ENCODE peak calls at places on chromosomes 1 and 21, in eight cellular contexts. R, S, U, V, O, K, E and C are unnamed samples. For H3K9me3, the result is how much of the 10 kb centered on the place peaks cover.

GRCh38 chr1:168293372-168293771 is 12.7 kb downstream of the TBX19 start:
- DNase-seq in R (no peak), S (no peak), U (peak), V (no peak), O (no peak), K (no peak), E (no peak), C (no peak)

GRCh38 chr1:180144659-180145357 is 9.9 kb upstream of the QSOX1 start:
- DNase-seq in R (no peak), S (no peak), U (no peak), V (no peak), O (peak), K (no peak), E (no peak), C (no peak)

GRCh38 chr1:12173631-12174121 is 6.9 kb downstream of the TNFRSF1B start:
- DNase-seq in R (no peak), S (no peak), U (peak), V (no peak), O (no peak), K (no peak), E (no peak), C (no peak)

GRCh38 chr1:169115891-169116585 is 9.5 kb downstream of the ATP1B1 start:
- DNase-seq in R (no peak), S (peak), U (peak), V (no peak), O (no peak), K (no peak), E (no peak), C (peak)

GRCh38 chr1:212237651-212238050 is 47.6 kb upstream of the PPP2R5A start:
- DNase-seq in R (no peak), S (no peak), U (no peak), V (no peak), O (no peak), K (peak), E (no peak), C (peak)

GRCh38 chr1:25431495-25432363 is 1.0 kb downstream of the MACO1 start:
- DNase-seq in R (no peak), S (peak), U (no peak), V (no peak), O (no peak), K (no peak), E (peak), C (no peak)

GRCh38 chr1:229661022-229661877 is 35.2 kb downstream of the URB2 start:
- DNase-seq in R (peak), S (peak), U (peak), V (peak), O (peak), K (peak), E (peak), C (peak)

GRCh38 chr1:161070737-161071136 is 1.0 kb upstream of the ARHGAP30 start:
- DNase-seq in R (no peak), S (no peak), U (no peak), V (no peak), O (no peak), K (no peak), E (no peak), C (no peak)

GRCh38 chr21:28193189-28193588 is 799.5 kb downstream of the LTN1 start:
- DNase-seq in R (no peak), S (no peak), U (no peak), V (no peak), O (no peak), K (no peak), E (peak), C (no peak)

GRCh38 chr1:206476591-206476990 is 6.3 kb downstream of the IKBKE start:
- DNase-seq in R (no peak), S (no peak), U (no peak), V (no peak), O (no peak), K (no peak), E (no peak), C (no peak)

GRCh38 chr1:39255212-39255611 is 50.7 kb downstream of the MACF1 start:
- DNase-seq in R (no peak), S (no peak), U (peak), V (no peak), O (no peak), K (no peak), E (no peak), C (no peak)

DNA sequence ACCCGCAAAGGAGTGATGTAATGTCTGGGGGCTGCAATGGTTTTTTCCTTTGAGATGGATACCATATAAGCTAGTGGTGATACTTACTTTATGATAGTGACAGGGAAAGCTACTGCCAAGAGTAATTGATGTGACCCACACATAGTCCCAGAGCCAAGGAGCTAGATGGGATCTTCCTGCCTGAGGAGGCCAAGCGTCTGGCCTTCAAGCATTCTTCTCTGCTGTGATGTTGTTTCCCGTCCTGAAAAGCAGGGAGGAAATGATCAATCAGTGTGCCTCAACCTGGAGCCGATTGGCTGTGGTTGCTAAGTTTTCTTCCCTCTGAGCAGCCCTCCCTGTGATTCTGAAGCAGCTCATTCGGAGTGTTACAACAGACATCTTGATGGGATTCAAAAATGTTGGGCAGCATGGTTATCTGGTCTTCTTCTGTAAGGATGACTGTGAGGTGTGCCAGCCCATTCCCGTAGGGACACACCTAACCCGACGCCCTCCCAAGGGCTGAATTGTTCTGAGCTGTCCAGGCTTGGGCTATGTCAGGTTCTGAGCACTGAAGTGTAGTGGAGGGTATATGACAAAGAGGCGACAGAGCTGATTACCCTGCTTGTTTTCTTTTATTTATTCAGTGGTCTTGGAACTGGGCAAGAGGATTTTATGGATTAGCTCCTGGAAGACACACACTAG is 56.7 kb downstream of the UCK2 start:
- DNase-seq in R (no peak), S (no peak), U (no peak), V (no peak), O (no peak), K (no peak), E (no peak), C (no peak)
- H3K9me3 ChIP-seq in R (under half), S (under half), U (under half), V (under half), O (under half), K (under half), E (under half), C (under half)

GRCh38 chr21:37385179-37385765 is 18.7 kb downstream of the DYRK1A start:
- DNase-seq in R (no peak), S (no peak), U (no peak), V (no peak), O (no peak), K (no peak), E (no peak), C (no peak)

GRCh38 chr21:37384416-37384815 is 17.8 kb downstream of the DYRK1A start:
- DNase-seq in R (no peak), S (no peak), U (no peak), V (no peak), O (no peak), K (no peak), E (no peak), C (no peak)

GRCh38 chr21:37381883-37382585 is 15.5 kb downstream of the DYRK1A start:
- DNase-seq in R (no peak), S (no peak), U (no peak), V (no peak), O (no peak), K (no peak), E (no peak), C (no peak)

GRCh38 chr21:37383066-37383465 is 16.5 kb downstream of the DYRK1A start:
- DNase-seq in R (no peak), S (no peak), U (peak), V (no peak), O (no peak), K (no peak), E (no peak), C (no peak)

DNA sequence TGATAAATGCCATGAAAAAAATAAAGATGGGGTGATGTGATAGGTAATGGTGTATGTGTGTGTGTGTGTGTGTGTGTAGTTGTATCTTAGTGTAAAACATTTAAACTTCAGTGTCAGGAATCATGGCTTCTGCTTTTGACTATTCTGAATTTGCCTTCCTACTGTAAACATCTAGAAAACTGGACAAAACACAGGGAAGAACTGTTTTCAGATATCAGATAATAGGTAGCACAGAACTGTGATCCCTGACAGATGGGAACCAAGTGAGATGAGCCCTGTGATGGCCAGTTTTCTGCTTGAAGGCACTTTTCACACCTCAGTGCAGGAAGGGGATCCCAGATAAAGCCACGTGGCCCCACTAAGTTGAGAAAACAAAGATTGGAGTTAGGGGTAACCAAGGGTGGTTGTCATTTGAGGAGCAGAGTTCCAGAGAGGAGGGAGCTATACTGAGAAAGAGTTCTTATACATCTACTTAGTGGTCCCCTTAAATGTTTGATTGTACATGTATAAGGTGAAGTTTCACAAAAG is 17.3 kb downstream of the DYRK1A start:
- DNase-seq in R (no peak), S (no peak), U (no peak), V (no peak), O (no peak), K (no peak), E (no peak), C (no peak)
- H3K9me3 ChIP-seq in R (under half), S (under half), U (under half), V (under half), O (under half), K (under half), E (under half), C (under half)

DNA sequence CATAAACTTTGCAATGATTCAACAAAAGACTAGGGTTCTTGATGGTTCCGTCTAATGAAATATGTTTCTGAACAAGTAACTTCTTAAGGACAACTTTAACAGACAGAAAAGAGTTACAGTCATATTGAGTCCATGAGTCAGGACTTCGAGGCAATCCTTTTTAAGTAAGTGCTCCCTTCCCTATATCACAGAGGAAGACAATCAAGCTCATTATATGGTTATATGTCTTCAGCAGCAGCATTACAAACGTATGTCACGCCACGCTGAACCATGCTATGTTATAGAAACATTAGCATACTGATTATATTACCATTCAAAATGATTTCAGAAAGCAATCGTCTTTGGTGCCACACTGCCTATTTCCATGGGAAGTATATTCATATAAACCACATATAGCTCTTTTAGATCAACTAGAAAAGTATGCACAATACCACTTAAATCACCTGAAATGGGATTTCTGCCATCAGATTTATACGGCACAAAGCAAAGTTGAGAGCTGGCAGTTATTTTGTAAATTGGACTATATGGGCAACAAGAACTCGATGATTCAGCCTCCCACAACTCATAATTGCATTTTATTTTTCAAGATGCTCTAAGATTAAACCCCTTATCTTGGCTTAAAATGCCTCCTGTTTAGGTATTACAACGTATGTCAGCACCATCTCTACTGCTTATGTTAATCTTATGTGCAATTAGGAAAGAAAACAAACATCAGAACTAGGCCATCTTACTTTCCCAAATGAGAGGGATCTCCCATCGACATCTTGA is 111.3 kb upstream of the SAMSN1 start:
- DNase-seq in R (no peak), S (no peak), U (no peak), V (no peak), O (no peak), K (no peak), E (no peak), C (no peak)
- H3K9me3 ChIP-seq in R (under half), S (under half), U (under half), V (under half), O (under half), K (under half), E (under half), C (under half)

DNA sequence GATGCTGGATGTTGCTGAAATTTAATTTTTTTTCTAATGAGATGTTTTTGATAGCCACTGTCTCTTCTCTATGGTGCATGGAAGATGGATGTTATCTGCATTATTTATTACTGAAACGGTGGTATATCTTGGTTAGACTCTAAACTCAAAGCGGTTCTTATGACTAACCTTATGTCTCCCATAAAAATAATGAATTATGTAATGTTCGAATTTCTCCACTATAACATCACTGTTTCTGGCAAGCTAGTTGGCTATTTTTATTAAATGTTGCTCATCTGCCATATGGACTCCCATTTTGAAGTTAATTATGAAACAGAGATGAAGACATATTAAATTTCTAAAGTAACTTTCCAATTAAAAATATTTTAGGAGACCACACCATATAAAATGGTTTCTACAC is 808.6 kb upstream of the ADGRL4 start:
- DNase-seq in R (no peak), S (no peak), U (no peak), V (no peak), O (no peak), K (no peak), E (no peak), C (no peak)
- H3K9me3 ChIP-seq in R (under half), S (under half), U (under half), V (under half), O (under half), K (under half), E (under half), C (under half)

GRCh38 chr1:152419917-152420316 is 5.9 kb upstream of the CRNN start:
- DNase-seq in R (no peak), S (no peak), U (no peak), V (no peak), O (no peak), K (no peak), E (no peak), C (no peak)
- H3K9me3 ChIP-seq in R (under half), S (under half), U (under half), V (under half), O (under half), K (under half), E (half or more), C (under half)

GRCh38 chr1:49448200-49448599 is 575.6 kb downstream of the AGBL4 start:
- DNase-seq in R (no peak), S (no peak), U (no peak), V (no peak), O (no peak), K (no peak), E (no peak), C (peak)
- H3K9me3 ChIP-seq in R (under half), S (under half), U (under half), V (under half), O (under half), K (under half), E (half or more), C (under half)

GRCh38 chr1:175927944-175928343 is 184.5 kb upstream of the TNR start:
- DNase-seq in R (no peak), S (no peak), U (no peak), V (no peak), O (no peak), K (no peak), E (no peak), C (no peak)
- H3K9me3 ChIP-seq in R (under half), S (under half), U (under half), V (under half), O (under half), K (under half), E (under half), C (under half)

DNA sequence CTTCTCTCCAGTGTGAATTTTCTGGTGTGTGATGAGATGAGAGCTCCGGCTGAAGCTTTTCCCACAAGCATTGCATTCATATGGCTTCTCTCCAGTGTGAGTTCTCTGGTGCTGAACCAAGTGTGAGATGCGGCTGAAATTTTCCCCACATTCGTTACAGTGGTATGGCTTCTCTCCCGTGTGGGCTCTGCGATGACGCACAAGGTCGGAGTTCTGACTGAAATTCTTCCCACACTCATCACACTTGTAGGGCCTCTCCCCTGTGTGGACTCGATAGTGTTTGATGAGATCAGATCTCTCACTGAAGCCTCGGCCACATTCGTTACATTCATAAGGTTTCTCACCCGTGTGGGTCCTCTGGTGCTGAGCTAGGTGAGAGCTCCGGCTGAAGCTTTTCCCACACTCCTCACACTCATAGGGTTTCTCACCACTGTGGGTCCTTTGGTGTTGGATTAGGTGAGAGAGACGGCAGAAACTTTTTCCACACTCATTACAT is 7.4 kb downstream of the ZNF436 start:
- DNase-seq in R (no peak), S (no peak), U (no peak), V (no peak), O (no peak), K (no peak), E (no peak), C (no peak)
- H3K9me3 ChIP-seq in R (half or more), S (half or more), U (under half), V (half or more), O (half or more), K (half or more), E (under half), C (under half)

DNA sequence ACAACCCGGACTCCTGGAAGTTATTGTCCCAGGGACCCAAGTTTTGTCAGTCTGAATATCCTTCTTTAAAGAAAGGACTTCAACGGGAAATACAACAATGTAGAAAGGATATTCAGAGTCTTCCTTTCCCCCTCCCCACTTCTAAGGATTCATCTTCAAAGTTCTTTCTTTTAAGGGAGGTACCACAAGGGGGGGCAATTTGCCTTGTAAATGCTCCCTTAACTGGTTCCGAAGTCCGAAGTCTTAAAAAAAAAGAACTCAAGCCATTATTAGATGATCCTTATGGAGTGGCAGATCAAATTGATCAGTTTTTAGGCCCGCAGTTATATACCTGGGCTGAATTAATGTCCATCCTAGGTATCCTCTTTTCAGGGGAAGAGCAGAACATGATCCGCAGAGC is 47.0 kb downstream of the SERINC2 start:
- DNase-seq in R (no peak), S (no peak), U (peak), V (no peak), O (no peak), K (no peak), E (no peak), C (no peak)
- H3K9me3 ChIP-seq in R (under half), S (under half), U (under half), V (under half), O (under half), K (under half), E (under half), C (under half)

GRCh38 chr1:48329489-48329888 is 107.0 kb downstream of the SLC5A9 start:
- DNase-seq in R (no peak), S (no peak), U (peak), V (peak), O (no peak), K (no peak), E (no peak), C (no peak)
- H3K9me3 ChIP-seq in R (under half), S (under half), U (under half), V (under half), O (under half), K (under half), E (under half), C (under half)